ENCODE peak calls at places on chromosomes 1 and 21, in five cellular contexts. H is GM10248, T is endodermal cell, M is upper lobe of right lung, N is thoracic aorta. V is an unnamed sample.

GRCh38 chr1:94384485-94385353 is 33.5 kb upstream of the ABCD3 start:
- DNase-seq in H (no peak), T (no peak), M (peak), N (no peak), V (no peak)

GRCh38 chr1:29540801-29541357 is 304.6 kb downstream of the PTPRU start:
- DNase-seq in H (no peak), T (peak), M (peak), N (no peak), V (no peak)

GRCh38 chr1:8460132-8460544 is 142.2 kb downstream of the SLC45A1 start:
- DNase-seq in H (no peak), T (peak), M (no peak), N (no peak), V (no peak)

GRCh38 chr1:67211589-67212563 is 45.6 kb downstream of the IL23R start:
- DNase-seq in H (peak), T (peak), M (no peak), N (no peak), V (no peak)

GRCh38 chr1:210332719-210333398 is 4.2 kb downstream of the HHAT start:
- DNase-seq in H (peak), T (no peak), M (no peak), N (no peak), V (peak)

GRCh38 chr1:7046891-7047290 is 261.6 kb downstream of the CAMTA1 start:
- DNase-seq in H (no peak), T (peak), M (no peak), N (no peak), V (no peak)

GRCh38 chr1:78005755-78006154 is 1.0 kb downstream of the DNAJB4 start:
- DNase-seq in H (no peak), T (no peak), M (no peak), N (no peak), V (no peak)

GRCh38 chr1:200873116-200873670 is 412 bp downstream of the GPR25 start:
- DNase-seq in H (no peak), T (peak), M (no peak), N (no peak), V (no peak)

GRCh38 chr21:36203603-36203889 is 46.9 kb downstream of the DOP1B start:
- DNase-seq in H (peak), T (no peak), M (no peak), N (no peak), V (peak)

GRCh38 chr1:210291786-210292275 is 36.9 kb upstream of the HHAT start:
- DNase-seq in H (no peak), T (no peak), M (no peak), N (no peak), V (no peak)

GRCh38 chr1:245687636-245688535 is 533.1 kb downstream of the KIF26B start:
- DNase-seq in H (no peak), T (peak), M (no peak), N (no peak), V (no peak)

GRCh38 chr1:62778208-62778607 is 5.7 kb upstream of the ATG4C start:
- DNase-seq in H (no peak), T (no peak), M (no peak), N (no peak), V (no peak)

DNA sequence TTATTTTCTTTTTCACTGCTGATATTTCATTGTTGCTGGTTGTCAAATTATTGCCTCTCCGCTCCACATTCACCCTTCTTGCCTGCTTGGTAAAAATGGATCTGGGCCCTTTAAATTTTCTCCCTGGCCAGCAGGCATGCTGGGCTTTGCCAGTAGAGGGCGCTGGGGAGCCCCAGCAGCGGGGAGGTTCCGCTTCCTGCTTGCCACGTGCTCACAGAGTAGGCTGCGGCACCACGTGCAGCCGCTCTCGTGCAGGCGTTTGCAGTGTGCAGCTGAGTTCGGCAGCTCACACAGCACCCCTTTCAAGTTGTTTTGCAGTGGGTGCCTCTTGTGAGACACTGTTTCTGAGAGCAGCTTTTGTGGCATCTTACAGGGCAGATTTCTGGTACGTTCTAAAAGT is at the start of gene ACTL8:
- DNase-seq in H (no peak), T (no peak), M (no peak), N (no peak), V (no peak)
- TF ChIP-seq CTCF in H (no peak), T (peak), M (peak), N (no peak), V (no peak)

GRCh38 chr1:30876451-30877204 is 31.9 kb downstream of the SDC3 start:
- DNase-seq in H (no peak), T (no peak), M (no peak), N (no peak), V (no peak)
- TF ChIP-seq CTCF in H (no peak), T (peak), M (no peak), N (peak), V (no peak)

GRCh38 chr1:203038217-203038741 is 12.0 kb downstream of the PPFIA4 start:
- DNase-seq in H (no peak), T (peak), M (no peak), N (peak), V (no peak)
- TF ChIP-seq CTCF in H (no peak), T (no peak), M (no peak), N (peak), V (no peak)

GRCh38 chr1:160821627-160822026 is 25.7 kb downstream of the LY9 start:
- DNase-seq in H (no peak), T (no peak), M (no peak), N (no peak), V (no peak)
- TF ChIP-seq CTCF in H (no peak), T (peak), M (no peak), N (no peak), V (no peak)

DNA sequence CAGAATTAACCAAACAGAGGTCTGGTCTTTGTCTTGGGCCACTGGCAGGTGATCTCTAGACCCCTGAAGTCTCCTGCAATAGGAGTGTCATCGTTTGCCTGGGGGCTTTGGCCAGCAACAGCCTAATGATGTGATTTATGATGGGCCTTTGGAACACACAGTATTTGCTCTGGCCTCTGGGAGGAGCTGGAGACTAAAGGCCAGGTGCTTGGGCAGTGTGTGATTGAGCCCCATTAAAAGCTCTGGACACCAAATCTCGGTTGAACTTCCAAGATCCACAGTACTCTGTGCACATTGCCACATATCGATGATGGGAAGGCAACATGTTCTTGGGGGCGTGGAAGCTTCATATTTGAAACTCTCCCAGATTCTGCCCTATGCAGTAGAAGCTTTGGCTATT is 32.0 kb upstream of the TLR5 start:
- DNase-seq in H (no peak), T (peak), M (no peak), N (no peak), V (no peak)
- TF ChIP-seq CTCF in H (no peak), T (peak), M (no peak), N (no peak), V (no peak)

DNA sequence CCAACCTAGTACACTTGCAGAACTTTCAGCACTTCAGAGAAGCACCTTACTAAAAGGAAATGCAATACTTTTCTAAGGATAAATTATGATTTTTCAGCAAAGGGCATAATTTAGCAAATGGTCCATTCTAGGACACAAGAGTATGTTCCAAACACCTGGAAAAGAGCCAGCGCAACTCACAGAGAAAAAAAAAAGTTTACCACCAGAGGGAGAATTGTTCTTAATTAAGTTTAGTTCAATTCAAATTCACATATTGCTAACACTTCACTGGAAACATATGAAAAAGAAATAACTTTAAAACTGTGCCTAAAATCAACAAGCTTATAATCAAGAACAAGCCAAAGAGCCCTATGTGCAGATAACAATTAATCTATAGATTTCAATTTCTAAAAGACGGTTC is 338.1 kb downstream of the SEC16B start:
- DNase-seq in H (no peak), T (no peak), M (no peak), N (no peak), V (no peak)
- TF ChIP-seq CTCF in H (no peak), T (peak), M (no peak), N (no peak), V (no peak)

GRCh38 chr1:31296486-31297272 is at the start of the genes SNRNP40 and ZCCHC17:
- DNase-seq in H (peak), T (peak), M (peak), N (peak), V (peak)
- TF ChIP-seq CTCF in H (no peak), T (no peak), M (peak), N (no peak), V (no peak)

GRCh38 chr1:117312453-117313138 is 54.7 kb upstream of the MAN1A2 start:
- DNase-seq in H (peak), T (no peak), M (no peak), N (no peak), V (peak)
- TF ChIP-seq CTCF in H (peak), T (peak), M (peak), N (peak), V (peak)

GRCh38 chr1:87334351-87335174 is 5.9 kb downstream of the LMO4 start:
- DNase-seq in H (peak), T (peak), M (peak), N (no peak), V (peak)

GRCh38 chr1:87337606-87338005 is 8.9 kb downstream of the LMO4 start:
- DNase-seq in H (no peak), T (no peak), M (no peak), N (no peak), V (no peak)

GRCh38 chr1:87336623-87337067 is 8.0 kb downstream of the LMO4 start:
- DNase-seq in H (no peak), T (no peak), M (no peak), N (no peak), V (no peak)

GRCh38 chr1:87333692-87334347 is 5.1 kb downstream of the LMO4 start:
- DNase-seq in H (peak), T (no peak), M (no peak), N (no peak), V (peak)

DNA sequence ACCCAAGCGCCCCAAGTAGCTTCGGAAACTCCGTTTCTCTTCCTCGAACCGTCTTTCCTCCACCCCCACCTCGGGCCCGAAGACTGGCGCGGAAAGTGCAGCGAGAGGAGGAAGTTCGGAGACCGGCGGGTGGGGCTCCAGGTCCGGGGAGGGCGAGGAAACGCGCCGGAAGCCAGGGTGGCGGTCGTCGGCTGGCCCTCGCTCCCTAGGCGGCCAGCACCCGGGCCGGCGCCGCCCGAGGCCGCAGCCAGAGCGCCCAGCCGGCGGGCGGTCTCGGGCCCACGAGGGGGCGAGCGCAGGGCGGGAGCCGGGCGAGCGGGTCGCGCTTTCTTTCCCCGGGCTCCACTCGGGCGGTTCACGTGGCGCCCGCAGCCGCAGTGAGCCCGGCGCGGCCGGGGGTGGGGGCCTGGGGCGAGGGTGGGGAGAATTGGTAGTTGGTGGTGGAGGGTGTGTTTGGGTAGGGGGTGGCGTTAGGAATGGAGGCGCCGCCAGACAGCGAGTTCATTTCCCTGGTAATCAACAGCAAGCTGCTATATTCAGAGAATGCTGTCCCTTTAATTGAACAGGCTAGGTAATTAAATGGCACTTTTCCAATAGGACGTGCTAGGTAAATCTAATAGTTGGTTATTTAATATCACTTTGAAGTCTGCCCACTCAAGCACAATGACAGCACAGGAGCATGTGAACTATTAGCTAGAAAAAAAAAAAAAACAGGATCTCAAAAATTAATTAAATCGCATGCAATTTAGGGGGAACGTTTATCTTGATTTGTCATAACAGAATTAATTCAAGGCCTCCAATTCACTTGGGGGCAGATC is 6.7 kb downstream of the LMO4 start:
- DNase-seq in H (peak), T (peak), M (peak), N (no peak), V (peak)
- TF ChIP-seq CTCF in H (peak), T (no peak), M (peak), N (no peak), V (peak)